ENCODE peak calls at places on chromosomes 7 and 10, in eight cellular contexts. I is uterus; E is CD4-positive, CD25-positive, alpha-beta regulatory T cell; B is fibroblast of mammary gland; D is HCT116; V is iPS DF 6.9; O is bronchial epithelial cell; L is H1. H is an unnamed sample.
A peak's percentile ranks its signal among the peaks of the same experiment; 100 is the strongest.

GRCh38 chr7:33849004-33849403 is 56.3 kb upstream of the BMPER start:
- DNase-seq in B (peak; percentile 81), O (no peak), D (no peak), E (no peak), L (no peak), I (no peak), V (no peak), H (no peak)

GRCh38 chr7:132472463-132473120 is 103.7 kb downstream of the PLXNA4 start:
- DNase-seq in D (no peak), E (no peak), L (no peak), O (peak; percentile 8), I (peak; percentile 79), B (peak; percentile 75), V (no peak), H (peak; percentile 19)

GRCh38 chr7:84337386-84337785 is 142.8 kb upstream of the SEMA3A start:
- DNase-seq in E (no peak), O (peak; percentile 51), B (peak; percentile 88), D (no peak), V (no peak), L (no peak), I (no peak), H (peak; percentile 22)

GRCh38 chr10:71548494-71548846 is 151.8 kb downstream of the CDH23 start:
- DNase-seq in B (peak; percentile 18), E (no peak), O (no peak), D (no peak), I (no peak), L (peak; percentile 75), V (no peak), H (no peak)

GRCh38 chr7:137992738-137993394 is 9.0 kb downstream of the CREB3L2 start:
- DNase-seq in I (peak; percentile 93), B (peak; percentile 99), D (no peak), O (peak; percentile 87), V (no peak), L (no peak), E (no peak), H (peak; percentile 99)

GRCh38 chr10:54853883-54854282 is 52.9 kb upstream of the PCDH15 start:
- DNase-seq in D (no peak), I (no peak), L (no peak), B (no peak), E (no peak), O (no peak), V (no peak), H (no peak)

GRCh38 chr10:45181483-45181882 is 133.9 kb downstream of the OR13A1 start:
- DNase-seq in I (no peak), E (no peak), L (no peak), O (no peak), D (no peak), B (peak; percentile 63), V (no peak), H (peak; percentile 0)

GRCh38 chr10:14837003-14837755 is 658 bp downstream of the CDNF start:
- DNase-seq in V (no peak), L (no peak), E (peak; percentile 1), I (no peak), D (no peak), B (peak; percentile 36), O (peak; percentile 51), H (peak; percentile 75)

DNA sequence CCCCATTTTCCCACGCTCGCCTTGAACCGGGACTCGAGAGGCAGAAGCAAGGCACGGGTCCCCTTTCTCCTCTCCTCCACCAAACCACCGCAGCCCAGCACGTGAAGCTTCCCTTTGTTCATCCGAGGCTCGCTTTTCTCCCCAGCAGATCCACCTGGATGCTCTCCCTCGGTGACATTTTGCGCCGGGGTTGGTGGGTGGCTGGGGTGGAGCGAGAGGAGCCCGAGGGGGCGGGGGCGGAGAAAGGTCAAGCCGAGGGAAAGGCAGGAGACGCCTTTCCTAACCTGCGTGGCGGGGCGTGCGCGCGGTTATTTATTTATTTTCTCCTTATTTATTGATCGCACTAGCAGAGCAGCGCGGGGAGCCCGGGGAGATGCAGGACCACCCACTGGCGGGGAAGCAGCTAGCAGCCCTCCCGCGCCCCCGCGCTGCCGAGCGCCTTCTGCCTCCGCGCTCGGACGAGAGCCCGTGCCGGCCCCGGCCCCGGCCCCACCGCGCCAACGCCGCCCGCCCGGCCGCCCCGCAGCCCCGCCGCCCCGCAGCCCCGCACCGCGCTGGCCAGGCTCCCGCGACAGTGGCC is at the start of gene KCND2:
- DNase-seq in L (peak; percentile 76), I (peak; percentile 30), B (peak; percentile 26), D (no peak), E (no peak), O (no peak), V (no peak), H (peak; percentile 24)
- H3K4me3 ChIP-seq in L (peak within 1 kb of the TSS; percentile 83), I (peak within 1 kb of the TSS; percentile 53), B (peak within 1 kb of the TSS; percentile 77), D (no peak within 1 kb of the TSS), E (no peak within 1 kb of the TSS), O (peak within 1 kb of the TSS; percentile 33), V (peak within 1 kb of the TSS; percentile 77), H (peak within 1 kb of the TSS; percentile 67)

GRCh38 chr10:18293536-18294510 is 153.6 kb downstream of the CACNB2 start:
- DNase-seq in D (no peak), E (no peak), I (no peak), B (no peak), O (no peak), V (no peak), L (no peak), H (peak; percentile 1)

GRCh38 chr10:18297659-18298058 is 157.4 kb downstream of the CACNB2 start:
- DNase-seq in L (no peak), O (no peak), B (no peak), E (no peak), I (no peak), V (no peak), D (no peak), H (no peak)

GRCh38 chr10:18303851-18304800 is 163.9 kb downstream of the CACNB2 start:
- DNase-seq in I (no peak), L (no peak), D (no peak), B (no peak), E (no peak), V (no peak), O (no peak), H (no peak)

GRCh38 chr10:18294633-18295032 is 154.4 kb downstream of the CACNB2 start:
- DNase-seq in E (no peak), B (no peak), O (no peak), L (no peak), D (no peak), V (no peak), I (no peak), H (no peak)

DNA sequence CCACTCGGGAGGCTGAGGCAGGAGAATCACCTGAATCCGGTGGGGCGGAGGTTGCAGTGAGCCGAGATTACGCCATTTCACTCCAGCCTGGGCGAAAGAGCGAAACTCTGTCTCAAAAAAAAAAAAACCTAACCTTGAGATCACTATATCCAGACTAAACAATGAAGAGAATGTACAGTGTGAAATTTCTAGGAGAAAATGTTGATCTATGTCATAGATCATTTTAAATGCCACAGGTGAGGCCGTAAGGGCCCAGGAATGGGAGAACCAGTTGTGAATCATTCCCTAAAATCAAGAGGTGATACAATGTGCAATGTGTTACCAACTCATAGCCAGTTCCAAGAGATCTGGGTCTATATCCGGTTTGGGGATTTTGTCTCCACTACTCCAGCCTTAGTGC is 158.0 kb downstream of the CACNB2 start:
- DNase-seq in B (no peak), O (no peak), D (no peak), I (no peak), L (no peak), V (no peak), E (no peak), H (no peak)
- H3K4me3 ChIP-seq in B (no peak overlapping the region), O (no peak overlapping the region), D (no peak overlapping the region), I (no peak overlapping the region), L (no peak overlapping the region), V (no peak overlapping the region), E (no peak overlapping the region), H (no peak overlapping the region)

GRCh38 chr10:95233377-95234034 is 39.5 kb downstream of the ACSM6 start:
- DNase-seq in B (peak; percentile 51), O (peak; percentile 55), E (no peak), I (no peak), L (no peak), V (no peak), D (no peak), H (no peak)

GRCh38 chr10:95234951-95235350 is 40.9 kb downstream of the ACSM6 start:
- DNase-seq in O (no peak), I (no peak), L (no peak), E (no peak), D (no peak), V (no peak), B (no peak), H (no peak)

GRCh38 chr10:95225136-95225535 is 31.1 kb downstream of the ACSM6 start:
- DNase-seq in L (no peak), I (no peak), O (no peak), D (no peak), V (no peak), E (no peak), B (no peak), H (no peak)

GRCh38 chr10:95235676-95236067 is 41.6 kb downstream of the ACSM6 start:
- DNase-seq in L (no peak), D (no peak), I (no peak), V (no peak), E (no peak), O (no peak), B (no peak), H (no peak)

DNA sequence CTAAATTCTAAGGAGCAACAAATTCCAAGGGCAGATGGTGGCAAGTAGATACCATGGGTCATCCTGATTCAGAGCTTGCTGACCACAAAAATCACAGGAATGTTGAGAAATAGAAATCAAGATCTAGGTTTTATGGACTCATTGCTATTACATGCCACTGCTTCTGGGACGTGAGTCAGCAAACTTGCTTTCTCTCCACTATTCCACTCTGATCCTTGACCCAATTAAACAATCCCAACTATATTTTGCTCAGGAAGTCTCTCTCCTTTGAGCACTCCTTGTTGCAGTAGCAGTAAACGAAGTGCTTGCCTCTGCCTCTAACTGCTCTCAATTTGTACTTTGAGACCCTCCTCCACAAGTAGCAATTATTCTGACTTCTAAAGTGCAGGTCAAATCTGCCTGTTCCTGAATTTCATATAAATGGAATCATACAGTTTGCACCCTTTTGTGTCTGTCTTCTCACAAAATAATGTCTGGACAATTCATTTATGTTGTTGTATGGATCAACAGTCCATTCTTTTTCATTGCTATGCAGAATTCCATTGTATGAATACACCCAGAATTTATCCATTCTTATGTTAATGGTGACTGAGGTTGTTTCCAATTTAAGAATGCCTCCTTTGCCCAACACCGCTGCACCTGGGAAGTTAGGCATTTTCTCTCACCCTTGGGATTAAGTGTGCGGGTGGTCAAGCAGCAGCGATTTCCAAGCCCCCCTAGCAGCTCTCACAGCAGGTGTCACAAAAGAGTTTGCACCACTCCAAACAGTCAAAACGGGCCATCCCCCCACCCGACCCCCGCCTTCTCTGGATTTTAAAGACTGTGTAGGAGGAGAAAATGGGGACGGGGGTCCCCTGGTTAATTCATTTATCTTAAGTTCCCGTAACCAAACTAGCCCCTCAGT is 35.9 kb downstream of the ACSM6 start:
- DNase-seq in B (peak; percentile 98), I (no peak), L (peak; percentile 66), D (peak; percentile 78), E (no peak), O (peak; percentile 95), V (peak; percentile 66), H (peak; percentile 96)
- H3K4me3 ChIP-seq in B (no peak overlapping the region), I (peak overlapping the region; percentile 13), L (peak overlapping the region; percentile 27), D (peak overlapping the region; percentile 4), E (no peak overlapping the region), O (peak overlapping the region; percentile 42), V (peak overlapping the region; percentile 5), H (no peak overlapping the region)

GRCh38 chr7:65004575-65004974 is 1.9 kb downstream of the ERV3-1 start:
- DNase-seq in B (no peak), D (no peak), I (no peak), V (no peak), O (no peak), E (no peak), L (no peak), H (no peak)

GRCh38 chr7:65001291-65001814 is 5.1 kb downstream of the ERV3-1 start:
- DNase-seq in B (no peak), O (no peak), V (no peak), D (no peak), I (no peak), L (no peak), E (no peak), H (no peak)

GRCh38 chr7:64999165-65000004 is 7.1 kb downstream of the ERV3-1 start:
- DNase-seq in O (peak; percentile 93), I (no peak), D (no peak), V (no peak), E (no peak), B (peak; percentile 80), L (no peak), H (peak; percentile 83)

GRCh38 chr7:65006094-65006992 is at the start of gene ERV3-1:
- DNase-seq in V (peak; percentile 95), I (peak; percentile 97), B (peak; percentile 92), D (peak; percentile 91), O (peak; percentile 90), L (peak; percentile 88), E (peak; percentile 94), H (peak; percentile 95)

GRCh38 chr7:65002972-65003585 is 3.4 kb downstream of the ERV3-1 start:
- DNase-seq in O (no peak), I (no peak), B (no peak), E (no peak), V (no peak), D (no peak), L (no peak), H (no peak)
- H3K4me3 ChIP-seq in O (no peak overlapping the region), I (no peak overlapping the region), B (no peak overlapping the region), E (no peak overlapping the region), V (no peak overlapping the region), D (no peak overlapping the region), L (no peak overlapping the region), H (no peak overlapping the region)